ENCODE peak calls at places on chromosomes 3 and 15, in four cellular contexts. F is kidney, L is Peyer's patch, W is tibial artery. Y is an unnamed sample.

GRCh38 chr15:91055548-91056331 is 33.3 kb upstream of the VPS33B start:
- DNase-seq in L (no peak), F (no peak), W (peak; percentile 36), Y (no peak)

GRCh38 chr3:110743202-110743601 is 328.4 kb upstream of the NECTIN3 start:
- DNase-seq in L (no peak), W (no peak), F (no peak), Y (no peak)

GRCh38 chr15:84981711-84982300 is at the start of gene PDE8A:
- DNase-seq in W (no peak), L (peak; percentile 51), F (peak; percentile 78), Y (no peak)

GRCh38 chr15:58669108-58669507 is 80.4 kb downstream of the ADAM10 start:
- DNase-seq in L (no peak), F (no peak), W (no peak), Y (no peak)

GRCh38 chr3:120448707-120449650 is 1.8 kb downstream of the FSTL1 start:
- DNase-seq in W (no peak), F (no peak), L (no peak), Y (no peak)

GRCh38 chr3:94226058-94226457 is 163.2 kb downstream of the NSUN3 start:
- DNase-seq in W (no peak), F (no peak), L (no peak), Y (no peak)

GRCh38 chr15:91456251-91456718 is 356.2 kb downstream of the SV2B start:
- DNase-seq in L (no peak), F (peak; percentile 83), W (no peak), Y (no peak)

GRCh38 chr3:5004319-5005152 is 25.3 kb downstream of the BHLHE40 start:
- DNase-seq in L (no peak), F (no peak), W (no peak), Y (no peak)

GRCh38 chr15:39946862-39947261 is 12.9 kb downstream of the EIF2AK4 start:
- DNase-seq in W (no peak), F (no peak), L (no peak), Y (no peak)

GRCh38 chr3:11381563-11381962 is 109.4 kb downstream of the ATG7 start:
- DNase-seq in F (no peak), L (no peak), W (no peak), Y (no peak)

GRCh38 chr3:126524429-126524988 is 554 bp downstream of the CHST13 start:
- DNase-seq in L (no peak), F (peak; percentile 78), W (no peak), Y (peak; percentile 78)

GRCh38 chr3:156455839-156456238 is 99.1 kb downstream of the SSR3 start:
- DNase-seq in L (no peak), F (no peak), W (no peak), Y (no peak)

GRCh38 chr3:65194044-65194714 is 506.4 kb upstream of the ADAMTS9 start:
- DNase-seq in F (no peak), L (no peak), W (no peak), Y (no peak)

GRCh38 chr3:63872135-63872924 is 8.7 kb downstream of the ATXN7 start:
- DNase-seq in F (no peak), W (no peak), L (no peak), Y (no peak)

GRCh38 chr3:152399374-152399773 is 130.6 kb downstream of the MBNL1 start:
- DNase-seq in F (no peak), W (no peak), L (no peak), Y (no peak)

GRCh38 chr3:123026551-123027291 is 842 bp downstream of the SEMA5B start:
- DNase-seq in F (peak; percentile 81), W (no peak), L (no peak), Y (peak; percentile 80)

GRCh38 chr3:161989012-161989411 is 492.4 kb downstream of the OTOL1 start:
- DNase-seq in L (no peak), F (no peak), W (no peak), Y (no peak)

GRCh38 chr3:31197941-31198340 is 303.5 kb upstream of the GADL1 start:
- DNase-seq in F (no peak), L (no peak), W (no peak), Y (no peak)

GRCh38 chr15:25939122-25939521 is 76.0 kb upstream of the ATP10A start:
- DNase-seq in F (no peak), W (no peak), L (peak; percentile 73), Y (peak; percentile 87)

GRCh38 chr3:28069438-28069837 is 172.0 kb upstream of the CMC1 start:
- DNase-seq in F (no peak), W (no peak), L (no peak), Y (no peak)

GRCh38 chr3:100104442-100104798 is 9.9 kb downstream of the FILIP1L start:
- DNase-seq in W (no peak), F (no peak), L (no peak), Y (no peak)

GRCh38 chr3:106059953-106060517 is 191.2 kb upstream of the CBLB start:
- DNase-seq in L (no peak), W (no peak), F (no peak), Y (no peak)

GRCh38 chr15:40873625-40874561 is at the start of gene RHOV:
- DNase-seq in L (peak; percentile 78), F (peak; percentile 88), W (peak; percentile 34), Y (peak; percentile 86)

GRCh38 chr3:114112696-114113095 is 56.2 kb downstream of the QTRT2 start:
- DNase-seq in F (no peak), L (no peak), W (no peak), Y (no peak)

GRCh38 chr3:144273611-144274010 is 302.0 kb downstream of the DIPK2A start:
- DNase-seq in F (no peak), L (no peak), W (no peak), Y (no peak)

GRCh38 chr3:81761904-81762565 is 590 bp upstream of the GBE1 start:
- DNase-seq in F (no peak), L (no peak), W (no peak), Y (no peak)

GRCh38 chr3:197555281-197556261 is at the start of gene BDH1:
- DNase-seq in F (peak; percentile 84), L (peak; percentile 56), W (no peak), Y (peak; percentile 92)

GRCh38 chr15:99439524-99439835 is 126.3 kb upstream of the MEF2A start:
- DNase-seq in F (peak; percentile 48), W (peak; percentile 12), L (no peak), Y (no peak)

GRCh38 chr15:63091679-63092078 is 30.0 kb upstream of the LACTB start:
- DNase-seq in W (no peak), L (no peak), F (no peak), Y (no peak)

GRCh38 chr3:194760740-194761139 is 75.1 kb downstream of the FAM43A start:
- DNase-seq in L (no peak), W (no peak), F (no peak), Y (no peak)

GRCh38 chr3:187737401-187738088 is 7.7 kb downstream of the BCL6 start:
- DNase-seq in W (peak; percentile 74), L (peak; percentile 44), F (peak; percentile 94), Y (peak; percentile 91)

GRCh38 chr3:151318946-151319345 is 2.3 kb upstream of the GPR87 start:
- DNase-seq in W (no peak), F (no peak), L (no peak), Y (no peak)

GRCh38 chr3:13461169-13462124 is 18.7 kb upstream of the HDAC11 start:
- DNase-seq in L (peak; percentile 50), W (no peak), F (peak; percentile 77), Y (peak; percentile 90)

GRCh38 chr3:147655236-147655635 is 246.1 kb downstream of the ZIC1 start:
- DNase-seq in F (no peak), L (no peak), W (no peak), Y (no peak)

GRCh38 chr3:79835701-79836100 is 67.9 kb upstream of the ROBO1 start:
- DNase-seq in W (no peak), L (no peak), F (no peak), Y (no peak)

GRCh38 chr15:45654749-45655148 is 19.9 kb downstream of the SQOR start:
- DNase-seq in W (no peak), F (no peak), L (no peak), Y (no peak)

GRCh38 chr15:91135201-91136130 is 35.4 kb downstream of the SV2B start:
- DNase-seq in W (no peak), L (no peak), F (no peak), Y (no peak)

GRCh38 chr3:23129817-23130216 is 73.3 kb upstream of the UBE2E2 start:
- DNase-seq in F (no peak), W (no peak), L (no peak), Y (no peak)

GRCh38 chr3:51280171-51280570 is 104.9 kb upstream of the MANF start:
- DNase-seq in F (no peak), L (no peak), W (no peak), Y (no peak)

GRCh38 chr3:51283421-51283820 is 101.7 kb upstream of the MANF start:
- DNase-seq in W (no peak), L (no peak), F (no peak), Y (no peak)

GRCh38 chr3:51276046-51276445 is 109.0 kb upstream of the MANF start:
- DNase-seq in W (no peak), F (no peak), L (no peak), Y (no peak)

GRCh38 chr3:51282931-51283330 is 102.2 kb upstream of the MANF start:
- DNase-seq in W (no peak), L (no peak), F (no peak), Y (no peak)

GRCh38 chr3:51279448-51279847 is 105.6 kb upstream of the MANF start:
- DNase-seq in L (no peak), W (no peak), F (no peak), Y (no peak)
- TF ChIP-seq CTCF in L (no peak), W (no peak), F (no peak), Y (no peak)

DNA sequence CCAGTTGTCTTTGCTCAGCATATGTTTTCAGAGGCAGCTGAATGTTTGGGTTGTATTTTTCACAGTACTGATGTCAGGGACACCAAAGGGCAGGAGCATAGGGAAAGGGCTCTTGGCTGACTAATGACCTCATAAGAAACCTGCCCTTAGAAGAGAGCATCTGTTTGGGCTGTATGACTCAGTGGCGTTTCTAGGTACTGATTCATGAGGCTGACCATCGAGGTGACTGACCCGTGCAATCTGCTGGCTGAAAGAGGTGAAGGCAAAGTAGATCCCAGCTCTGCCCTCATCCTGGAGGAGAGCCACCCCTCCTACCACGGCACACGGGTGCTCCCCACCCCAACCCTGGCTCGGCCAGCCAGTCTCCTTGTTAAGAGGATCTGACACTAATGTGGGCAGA is 8.3 kb downstream of the LMCD1 start:
- DNase-seq in L (no peak), W (no peak), F (peak; percentile 73), Y (no peak)
- H3K36me3 ChIP-seq in L (no peaks in the 10 kb centered on the region), W (peaks cover 32% of the 10 kb centered on the region), F (no peaks in the 10 kb centered on the region), Y (no peaks in the 10 kb centered on the region)

GRCh38 chr3:127747751-127748521 is 74.4 kb downstream of the MGLL start:
- DNase-seq in F (peak; percentile 94), L (no peak), W (peak; percentile 95), Y (peak; percentile 53)
- TF ChIP-seq CTCF in F (no peak), L (peak; percentile 25), W (peak; percentile 37), Y (no peak)

DNA sequence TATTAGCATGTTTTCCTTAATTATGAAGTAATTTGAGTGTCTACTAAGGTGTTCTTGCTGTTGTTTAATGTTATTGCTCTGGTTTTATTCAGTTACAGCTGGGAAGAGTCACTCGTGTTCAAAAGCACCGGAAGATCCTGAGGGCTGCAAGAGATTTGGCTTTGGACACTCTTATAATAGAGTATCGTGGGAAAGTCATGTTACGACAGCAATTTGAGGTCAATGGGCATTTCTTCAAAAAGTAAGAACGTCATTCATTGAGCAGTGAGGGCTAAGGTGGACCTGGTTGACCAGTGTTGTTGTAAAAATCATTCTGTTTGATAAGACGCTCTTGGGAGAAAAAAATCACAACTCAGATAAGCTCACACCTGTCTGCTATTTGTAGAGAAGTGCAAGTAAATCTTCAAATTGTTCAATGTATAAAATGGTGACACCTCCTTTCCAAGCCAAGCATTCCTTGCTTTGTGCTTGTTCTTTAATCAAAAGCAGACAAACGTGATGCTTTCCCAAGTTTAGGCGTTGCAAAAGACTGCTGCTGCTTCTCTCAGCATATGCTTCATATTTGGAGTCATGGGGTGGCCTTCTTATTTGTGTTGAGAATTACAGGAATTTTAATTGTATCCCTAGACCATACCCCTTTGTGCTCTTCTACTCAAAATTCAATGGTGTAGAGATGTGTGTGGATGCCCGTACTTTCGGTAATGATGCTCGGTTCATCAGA is 44.2 kb downstream of the SETD5 start:
- DNase-seq in W (no peak), L (no peak), F (no peak), Y (no peak)
- H3K36me3 ChIP-seq in W (peaks cover 87% of the 10 kb centered on the region), L (peaks cover 4% of the 10 kb centered on the region), F (peaks cover 60% of the 10 kb centered on the region), Y (peaks cover 97% of the 10 kb centered on the region)

Y was measured in spleen.